ENCODE peak calls at places on chromosomes 13 and 19, in nine cellular contexts. N is tibial nerve, Y is heart left ventricle, J is ascending aorta, Q is pancreas, T is PC-9, V is adrenal gland, G is thoracic aorta, I is transverse colon. P is an unnamed sample.

GRCh38 chr13:45966715-45967114 is 85.8 kb downstream of the ZC3H13 start:
- DNase-seq in N (no peak), Y (no peak), J (no peak), Q (no peak), T (no peak), V (no peak), G (no peak), I (no peak), P (no peak)

GRCh38 chr13:43629691-43630480 is 156.9 kb downstream of the ENOX1 start:
- DNase-seq in N (no peak), Y (no peak), J (no peak), Q (no peak), T (no peak), V (no peak), G (no peak), I (no peak), P (no peak)

GRCh38 chr13:90416938-90417337 is 930.5 kb upstream of the MIR17HG start:
- DNase-seq in N (no peak), Y (no peak), J (no peak), Q (no peak), T (no peak), V (no peak), G (no peak), I (no peak), P (no peak)

GRCh38 chr13:44756411-44756810 is 180.3 kb upstream of the TSC22D1 start:
- DNase-seq in N (no peak), Y (no peak), J (no peak), Q (no peak), T (no peak), V (peak; percentile 26), G (no peak), I (no peak), P (no peak)

GRCh38 chr19:246551-246950 is 44.7 kb downstream of the PLPP2 start:
- DNase-seq in N (no peak), Y (peak; percentile 62), J (no peak), Q (peak; percentile 12), T (no peak), V (no peak), G (no peak), I (peak; percentile 7), P (peak; percentile 71)

GRCh38 chr19:28940751-28941500 is 272.0 kb downstream of the UQCRFS1 start:
- DNase-seq in N (no peak), Y (no peak), J (no peak), Q (no peak), T (no peak), V (no peak), G (no peak), I (no peak), P (no peak)

GRCh38 chr13:29568731-29569130 is 26.8 kb downstream of the SLC7A1 start:
- DNase-seq in N (no peak), Y (no peak), J (no peak), Q (no peak), T (no peak), V (no peak), G (no peak), I (no peak), P (no peak)

GRCh38 chr13:45496942-45497341 is 32.2 kb downstream of the COG3 start:
- DNase-seq in N (no peak), Y (no peak), J (no peak), Q (no peak), T (no peak), V (no peak), G (no peak), I (no peak), P (no peak)

GRCh38 chr19:53809518-53810186 is 14.5 kb downstream of the NLRP12 start:
- DNase-seq in N (no peak), Y (no peak), J (no peak), Q (no peak), T (no peak), V (no peak), G (no peak), I (no peak), P (no peak)

GRCh38 chr13:36528105-36528504 is 95.8 kb downstream of the CCNA1 start:
- DNase-seq in N (no peak), Y (no peak), J (no peak), Q (no peak), T (no peak), V (no peak), G (no peak), I (no peak), P (no peak)

GRCh38 chr13:24747248-24748151 is 16.5 kb upstream of the RNF17 start:
- DNase-seq in N (no peak), Y (no peak), J (no peak), Q (no peak), T (no peak), V (no peak), G (no peak), I (peak; percentile 24), P (no peak)

GRCh38 chr13:101035119-101035620 is 360.6 kb upstream of the TMTC4 start:
- DNase-seq in N (no peak), Y (no peak), J (no peak), Q (no peak), T (no peak), V (no peak), G (no peak), I (no peak), P (no peak)

GRCh38 chr19:55461259-55461973 is at the start of gene ISOC2:
- DNase-seq in N (peak; percentile 100), Y (peak; percentile 100), J (peak; percentile 100), Q (peak; percentile 100), T (peak; percentile 99), V (peak; percentile 100), G (peak; percentile 100), I (peak; percentile 100), P (peak; percentile 100)

GRCh38 chr13:20102776-20103175 is 58.1 kb downstream of the GJA3 start:
- DNase-seq in N (peak; percentile 11), Y (no peak), J (no peak), Q (no peak), T (no peak), V (no peak), G (no peak), I (no peak), P (no peak)

GRCh38 chr13:27601208-27601607 is 19.1 kb downstream of the LNX2 start:
- DNase-seq in N (no peak), Y (no peak), J (no peak), Q (no peak), T (no peak), V (no peak), G (no peak), I (no peak), P (no peak)
- H3K4me1 ChIP-seq in N (peaks cover 17% of the 10 kb centered on the region), Y (peaks cover 30% of the 10 kb centered on the region), J (peaks cover 6% of the 10 kb centered on the region), Q (peaks cover 22% of the 10 kb centered on the region), T (peaks cover 14% of the 10 kb centered on the region), V (peaks cover 26% of the 10 kb centered on the region), G (peaks cover 5% of the 10 kb centered on the region), I (no peaks in the 10 kb centered on the region), P (peaks cover 13% of the 10 kb centered on the region)

GRCh38 chr19:7914598-7915045 is at the start of gene TGFBR3L:
- DNase-seq in N (no peak), Y (peak; percentile 68), J (no peak), Q (peak; percentile 15), T (no peak), V (no peak), G (no peak), I (no peak), P (no peak)

GRCh38 chr19:7917292-7918061 is 2.7 kb upstream of the SNAPC2 start:
- DNase-seq in N (no peak), Y (no peak), J (no peak), Q (peak; percentile 18), T (no peak), V (no peak), G (no peak), I (peak; percentile 69), P (peak; percentile 85)

GRCh38 chr19:7915250-7916136 is 863 bp downstream of the TGFBR3L start:
- DNase-seq in N (no peak), Y (no peak), J (no peak), Q (peak; percentile 13), T (no peak), V (no peak), G (no peak), I (no peak), P (no peak)

GRCh38 chr19:7916908-7917291 is 2.3 kb downstream of the TGFBR3L start:
- DNase-seq in N (no peak), Y (no peak), J (no peak), Q (peak; percentile 13), T (no peak), V (no peak), G (no peak), I (no peak), P (no peak)

GRCh38 chr19:7916137-7916907 is 1.7 kb downstream of the TGFBR3L start:
- DNase-seq in N (no peak), Y (peak; percentile 63), J (no peak), Q (peak; percentile 18), T (no peak), V (no peak), G (no peak), I (peak; percentile 50), P (no peak)
- TF ChIP-seq CTCF in N (no peak), Y (no peak), J (no peak), Q (no peak), T (no peak), V (no peak), G (no peak), I (no peak), P (no peak)

GRCh38 chr19:49391581-49392399 is 3.7 kb downstream of the KASH5 start:
- DNase-seq in N (peak; percentile 59), Y (peak; percentile 89), J (peak; percentile 23), Q (peak; percentile 81), T (peak; percentile 61), V (peak; percentile 80), G (no peak), I (peak; percentile 84), P (peak; percentile 81)

GRCh38 chr19:49390131-49390977 is 2.3 kb downstream of the KASH5 start:
- DNase-seq in N (no peak), Y (no peak), J (no peak), Q (peak; percentile 90), T (no peak), V (no peak), G (no peak), I (no peak), P (no peak)

GRCh38 chr19:49387936-49388372 is at the start of gene KASH5:
- DNase-seq in N (peak; percentile 22), Y (peak; percentile 93), J (peak; percentile 22), Q (peak; percentile 81), T (peak; percentile 59), V (peak; percentile 82), G (no peak), I (peak; percentile 78), P (peak; percentile 89)

GRCh38 chr19:49390978-49391304 is 2.9 kb downstream of the KASH5 start:
- DNase-seq in N (no peak), Y (no peak), J (no peak), Q (peak; percentile 84), T (no peak), V (no peak), G (no peak), I (no peak), P (no peak)

GRCh38 chr19:49389406-49389805 is 1.4 kb downstream of the KASH5 start:
- DNase-seq in N (no peak), Y (no peak), J (no peak), Q (no peak), T (no peak), V (no peak), G (no peak), I (no peak), P (no peak)
- H3K27me3 ChIP-seq in N (peaks cover 33% of the 10 kb centered on the region), Y (no peaks in the 10 kb centered on the region), J (no peaks in the 10 kb centered on the region), Q (no peaks in the 10 kb centered on the region), T (peaks cover 22% of the 10 kb centered on the region), V (no peaks in the 10 kb centered on the region), G (no peaks in the 10 kb centered on the region), I (peaks cover 7% of the 10 kb centered on the region), P (peaks cover 22% of the 10 kb centered on the region)

DNA sequence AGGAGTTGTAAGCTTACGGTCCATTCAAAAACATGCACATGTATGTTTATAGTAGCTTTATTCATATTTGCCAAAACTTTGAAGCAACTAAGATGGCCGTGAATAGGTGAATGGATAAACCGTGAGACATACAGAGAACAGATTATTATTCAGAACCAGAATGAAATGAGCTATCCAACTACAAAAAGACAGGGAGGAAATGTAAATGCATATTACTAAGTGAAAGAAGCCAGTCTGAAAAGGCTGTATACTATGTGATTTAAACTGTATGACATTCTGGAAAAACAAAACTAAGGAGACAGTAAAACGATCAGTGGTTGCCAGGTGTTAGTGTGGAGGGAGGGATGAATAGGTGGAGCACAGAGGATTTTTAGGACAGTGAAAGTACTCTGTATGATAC is 19.9 kb downstream of the NDFIP2 start:
- DNase-seq in N (no peak), Y (no peak), J (no peak), Q (no peak), T (no peak), V (no peak), G (no peak), I (no peak), P (no peak)
- H3K4me1 ChIP-seq in N (no peaks in the 10 kb centered on the region), Y (peaks cover 17% of the 10 kb centered on the region), J (no peaks in the 10 kb centered on the region), Q (no peaks in the 10 kb centered on the region), T (no peaks in the 10 kb centered on the region), V (no peaks in the 10 kb centered on the region), G (no peaks in the 10 kb centered on the region), I (peaks cover 18% of the 10 kb centered on the region), P (no peaks in the 10 kb centered on the region)